ENCODE peak calls at places on chromosomes 2 and 18, in five cellular contexts. H, C, S, F and A are unnamed samples.

GRCh38 chr2:27903649-27904544 is 13.4 kb downstream of the BABAM2 start:
- DNase-seq in H (no peak), C (no peak), S (no peak), F (no peak), A (no peak)

GRCh38 chr2:126884861-126885481 is 13.7 kb upstream of the TEX51 start:
- DNase-seq in H (no peak), C (no peak), S (no peak), F (no peak), A (peak)

GRCh38 chr2:190997516-190998113 is 16.4 kb downstream of the STAT1 start:
- DNase-seq in H (no peak), C (no peak), S (no peak), F (no peak), A (no peak)

GRCh38 chr2:64404743-64405142 is 49.2 kb upstream of the LGALSL start:
- DNase-seq in H (no peak), C (no peak), S (no peak), F (no peak), A (peak)

GRCh38 chr18:26617151-26617554 is 68.8 kb upstream of the KCTD1 start:
- DNase-seq in H (no peak), C (no peak), S (no peak), F (no peak), A (no peak)

GRCh38 chr2:237830522-237830921 is 28.9 kb upstream of the RAMP1 start:
- DNase-seq in H (no peak), C (no peak), S (no peak), F (no peak), A (no peak)

GRCh38 chr2:70381235-70381634 is 79.4 kb upstream of the FAM136A start:
- DNase-seq in H (no peak), C (no peak), S (no peak), F (no peak), A (no peak)

GRCh38 chr2:26883971-26884370 is 36.0 kb downstream of the DPYSL5 start:
- DNase-seq in H (no peak), C (no peak), S (no peak), F (no peak), A (no peak)

GRCh38 chr2:239891692-239892091 is 133.4 kb downstream of the NDUFA10 start:
- DNase-seq in H (no peak), C (peak), S (no peak), F (no peak), A (peak)

GRCh38 chr18:46148810-46149209 is 44.6 kb downstream of the HAUS1 start:
- DNase-seq in H (no peak), C (peak), S (no peak), F (peak), A (no peak)

GRCh38 chr18:47174545-47175116 is 1.5 kb downstream of the IER3IP1 start:
- DNase-seq in H (no peak), C (no peak), S (no peak), F (no peak), A (no peak)

GRCh38 chr2:46334389-46335345 is 37.5 kb downstream of the EPAS1 start:
- DNase-seq in H (no peak), C (no peak), S (no peak), F (no peak), A (no peak)

GRCh38 chr2:181615086-181615635 is 41.7 kb downstream of the CERKL start:
- DNase-seq in H (no peak), C (no peak), S (no peak), F (peak), A (no peak)

GRCh38 chr2:106275971-106276370 is 81.9 kb upstream of the UXS1 start:
- DNase-seq in H (no peak), C (no peak), S (no peak), F (no peak), A (no peak)

GRCh38 chr18:3452750-3453539 is 3.0 kb downstream of the TGIF1 start:
- DNase-seq in H (no peak), C (no peak), S (no peak), F (no peak), A (no peak)